ENCODE peak calls at places on chromosomes 16 and 17, in ten cellular contexts. H is progenitor cell of endocrine pancreas; K is body of pancreas; Y is A549; Z is RWPE1; B is mucosa of descending colon; U is cardiac muscle cell; N is dorsolateral prefrontal cortex; M is CD4-positive, alpha-beta T cell; L is B cell. I is an unnamed sample.

GRCh38 chr17:70242781-70243437 is 73.6 kb downstream of the KCNJ2 start:
- DNase-seq in H (no peak), K (no peak), Y (no peak), Z (no peak), B (no peak), U (peak; percentile 33), N (no peak), M (no peak), L (no peak), I (no peak)

GRCh38 chr16:21264226-21265036 is 13.7 kb downstream of the CRYM start:
- DNase-seq in H (no peak), K (no peak), Y (no peak), Z (no peak), B (no peak), U (peak; percentile 53), N (no peak), M (no peak), L (no peak), I (no peak)

GRCh38 chr16:49407873-49408565 is 34.4 kb downstream of the C16orf78 start:
- DNase-seq in H (peak; percentile 85), K (peak; percentile 91), Y (peak; percentile 71), Z (peak; percentile 81), B (peak; percentile 83), U (peak; percentile 88), N (peak; percentile 87), M (peak; percentile 59), L (no peak), I (no peak)

GRCh38 chr17:48555183-48555615 is 10.3 kb upstream of the HOXB2 start:
- DNase-seq in H (no peak), K (no peak), Y (peak; percentile 82), Z (peak; percentile 54), B (no peak), U (peak; percentile 88), N (no peak), M (no peak), L (no peak), I (no peak)

GRCh38 chr16:31893824-31894223 is 20.2 kb downstream of the ZNF267 start:
- DNase-seq in H (no peak), K (no peak), Y (no peak), Z (no peak), B (no peak), U (no peak), N (no peak), M (no peak), L (no peak), I (no peak)

GRCh38 chr17:17935321-17936271 is 36.6 kb downstream of the TOM1L2 start:
- DNase-seq in H (no peak), K (no peak), Y (peak; percentile 34), Z (peak; percentile 74), B (no peak), U (peak; percentile 93), N (no peak), M (no peak), L (no peak), I (no peak)

GRCh38 chr17:10316986-10317834 is 55.6 kb downstream of the MYH13 start:
- DNase-seq in H (peak; percentile 33), K (peak; percentile 64), Y (peak; percentile 50), Z (no peak), B (no peak), U (peak; percentile 78), N (peak; percentile 75), M (no peak), L (peak; percentile 15), I (no peak)

GRCh38 chr17:1999557-2000251 is 25.4 kb downstream of the RTN4RL1 start:
- DNase-seq in H (no peak), K (peak; percentile 91), Y (no peak), Z (no peak), B (peak; percentile 76), U (peak; percentile 33), N (no peak), M (no peak), L (no peak), I (no peak)

GRCh38 chr17:32960815-32961214 is 30.8 kb upstream of the SPACA3 start:
- DNase-seq in H (no peak), K (no peak), Y (no peak), Z (no peak), B (no peak), U (no peak), N (no peak), M (no peak), L (no peak), I (no peak)

GRCh38 chr16:23245268-23245667 is 56.8 kb upstream of the SCNN1B start:
- DNase-seq in H (no peak), K (peak; percentile 23), Y (no peak), Z (no peak), B (no peak), U (no peak), N (no peak), M (no peak), L (no peak), I (no peak)

GRCh38 chr16:10938844-10939648 is 3.2 kb downstream of the DEXI start:
- DNase-seq in H (no peak), K (no peak), Y (no peak), Z (no peak), B (no peak), U (no peak), N (no peak), M (no peak), L (no peak), I (no peak)

GRCh38 chr17:5821057-5821456 is 236.7 kb upstream of the NLRP1 start:
- DNase-seq in H (no peak), K (no peak), Y (no peak), Z (peak; percentile 17), B (no peak), U (no peak), N (no peak), M (no peak), L (no peak), I (no peak)

GRCh38 chr17:159609-160008 is 21.8 kb downstream of the DOC2B start:
- DNase-seq in H (no peak), K (no peak), Y (no peak), Z (no peak), B (peak; percentile 12), U (no peak), N (no peak), M (no peak), L (no peak), I (no peak)

GRCh38 chr17:80384078-80384960 is 30.6 kb upstream of the ENDOV start:
- DNase-seq in H (no peak), K (no peak), Y (no peak), Z (no peak), B (no peak), U (no peak), N (no peak), M (no peak), L (no peak), I (no peak)

GRCh38 chr16:11196286-11196828 is 59.6 kb downstream of the SOCS1 start:
- DNase-seq in H (no peak), K (no peak), Y (no peak), Z (no peak), B (no peak), U (no peak), N (no peak), M (no peak), L (no peak), I (no peak)

GRCh38 chr16:86495756-86496261 is 14.5 kb upstream of the FOXF1 start:
- DNase-seq in H (no peak), K (no peak), Y (no peak), Z (no peak), B (no peak), U (no peak), N (no peak), M (no peak), L (no peak), I (no peak)

GRCh38 chr16:57685633-57686032 is 9.0 kb upstream of the DRC7 start:
- DNase-seq in H (no peak), K (no peak), Y (no peak), Z (no peak), B (no peak), U (no peak), N (no peak), M (no peak), L (no peak), I (no peak)

GRCh38 chr17:63740464-63741181 is 976 bp downstream of the STRADA start:
- DNase-seq in H (no peak), K (no peak), Y (no peak), Z (peak; percentile 1), B (no peak), U (peak; percentile 6), N (no peak), M (no peak), L (no peak), I (no peak)

GRCh38 chr16:68644715-68645493 is at the start of gene CDH3:
- DNase-seq in H (peak; percentile 85), K (peak; percentile 74), Y (no peak), Z (peak; percentile 95), B (peak; percentile 64), U (peak; percentile 48), N (no peak), M (peak; percentile 22), L (no peak), I (no peak)
- TF ChIP-seq CTCF in H (no peak), K (no peak), Y (no peak), Z (no peak), B (no peak), U (no peak), N (no peak), M (no peak), L (no peak), I (no peak)

GRCh38 chr16:69105501-69106361 is at the start of gene HAS3:
- DNase-seq in H (peak; percentile 53), K (peak; percentile 77), Y (peak; percentile 81), Z (peak; percentile 73), B (no peak), U (peak; percentile 70), N (no peak), M (peak; percentile 10), L (peak; percentile 37), I (no peak)
- TF ChIP-seq CTCF in H (peak; percentile 4), K (peak; percentile 39), Y (peak; percentile 68), Z (peak; percentile 64), B (no peak), U (peak; percentile 38), N (peak; percentile 33), M (no peak), L (no peak), I (no peak)

GRCh38 chr17:75927286-75927922 is 13.4 kb downstream of the FBF1 start:
- DNase-seq in H (no peak), K (peak; percentile 33), Y (peak; percentile 80), Z (peak; percentile 10), B (peak; percentile 36), U (peak; percentile 25), N (no peak), M (no peak), L (no peak), I (no peak)
- TF ChIP-seq CTCF in H (peak; percentile 51), K (peak; percentile 27), Y (peak; percentile 32), Z (no peak), B (peak; percentile 25), U (peak; percentile 16), N (no peak), M (peak; percentile 22), L (peak; percentile 25), I (no peak)

DNA sequence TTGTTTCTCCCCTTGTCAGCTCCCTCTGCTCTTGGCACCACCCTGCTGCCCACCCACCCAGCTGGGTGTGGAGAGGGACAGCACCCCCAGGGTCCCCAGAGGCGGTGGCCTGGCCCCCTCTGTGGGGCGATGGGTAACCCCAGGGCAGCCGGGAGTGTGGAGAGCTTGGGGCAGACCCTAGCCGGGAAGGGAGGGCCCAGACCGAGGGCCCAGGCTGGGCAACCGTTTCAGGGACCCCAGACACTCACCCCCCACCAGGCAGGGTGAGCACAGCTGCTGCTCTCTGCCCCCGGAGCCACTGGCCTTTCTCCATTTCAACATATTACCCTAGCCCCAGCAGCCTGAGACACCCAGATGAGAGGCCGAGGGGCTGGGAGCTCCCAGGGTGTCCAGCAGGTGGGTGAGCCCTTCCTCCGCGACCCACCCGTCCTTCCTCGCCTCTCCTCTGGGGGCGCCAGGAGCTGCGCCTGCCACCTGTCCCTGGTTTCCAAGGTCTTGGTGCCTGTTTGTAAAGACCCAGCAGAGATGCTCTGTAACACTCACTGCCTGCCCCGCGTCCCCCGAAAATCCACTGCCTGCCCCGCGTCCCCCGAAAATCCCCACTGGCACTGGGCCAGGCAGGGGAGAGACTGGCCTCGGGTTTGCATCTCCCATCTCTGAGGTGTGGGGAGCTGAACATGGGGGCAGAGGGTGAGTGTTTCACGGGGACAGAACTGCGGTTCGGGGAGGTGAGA is 45.4 kb downstream of the BAHCC1 start:
- DNase-seq in H (peak; percentile 68), K (no peak), Y (peak; percentile 87), Z (no peak), B (no peak), U (no peak), N (no peak), M (no peak), L (no peak), I (no peak)
- TF ChIP-seq CTCF in H (peak; percentile 78), K (peak; percentile 13), Y (peak; percentile 60), Z (peak; percentile 68), B (peak; percentile 11), U (peak; percentile 52), N (no peak), M (no peak), L (no peak), I (no peak)